ENCODE peak calls at places on chromosome X, in five cellular contexts. One of them, this sample, is unnamed.

GRCh38 chrX:123081766-123082165 is 102.3 kb upstream of the GRIA3 start:
- DNase-seq in left colon: no peak
- DNase-seq in EH: peak; percentile 48
- DNase-seq in HFF-Myc: no peak
- DNase-seq in T-helper 9 cell: no peak
- DNase-seq in this sample: no peak

GRCh38 chrX:116240446-116240845 is 69.9 kb downstream of the AGTR2 start:
- DNase-seq in left colon: no peak
- DNase-seq in EH: no peak
- DNase-seq in HFF-Myc: no peak
- DNase-seq in T-helper 9 cell: no peak
- DNase-seq in this sample: no peak

GRCh38 chrX:65674351-65674893 is 7.0 kb downstream of the MSN start:
- DNase-seq in left colon: no peak
- DNase-seq in EH: peak; percentile 29
- DNase-seq in HFF-Myc: no peak
- DNase-seq in T-helper 9 cell: no peak
- DNase-seq in this sample: no peak

GRCh38 chrX:104419211-104419610 is 146.8 kb upstream of the IL1RAPL2 start:
- DNase-seq in left colon: no peak
- DNase-seq in EH: peak; percentile 4
- DNase-seq in HFF-Myc: no peak
- DNase-seq in T-helper 9 cell: no peak
- DNase-seq in this sample: no peak

GRCh38 chrX:55816023-55816422 is 98.5 kb downstream of the RRAGB start:
- DNase-seq in left colon: no peak
- DNase-seq in EH: no peak
- DNase-seq in HFF-Myc: no peak
- DNase-seq in T-helper 9 cell: no peak
- DNase-seq in this sample: no peak

GRCh38 chrX:154373340-154374306 is 811 bp downstream of the FLNA start:
- DNase-seq in left colon: peak; percentile 67
- DNase-seq in EH: peak; percentile 94
- DNase-seq in HFF-Myc: no peak
- DNase-seq in T-helper 9 cell: no peak
- DNase-seq in this sample: no peak

GRCh38 chrX:149003863-149004660 is 501.0 kb downstream of the IDS start:
- DNase-seq in left colon: no peak
- DNase-seq in EH: no peak
- DNase-seq in HFF-Myc: no peak
- DNase-seq in T-helper 9 cell: no peak
- DNase-seq in this sample: no peak

GRCh38 chrX:2587146-2587545 is 86.4 kb upstream of the DHRSX start:
- DNase-seq in left colon: no peak
- DNase-seq in EH: no peak
- DNase-seq in HFF-Myc: no peak
- DNase-seq in T-helper 9 cell: no peak
- DNase-seq in this sample: no peak

GRCh38 chrX:145716226-145716625 is 101.4 kb upstream of the SLITRK2 start:
- DNase-seq in left colon: no peak
- DNase-seq in EH: no peak
- DNase-seq in HFF-Myc: no peak
- DNase-seq in T-helper 9 cell: no peak
- DNase-seq in this sample: no peak

GRCh38 chrX:7190157-7190556 is 42.2 kb upstream of the PUDP start:
- DNase-seq in left colon: no peak
- DNase-seq in EH: no peak
- DNase-seq in HFF-Myc: no peak
- DNase-seq in T-helper 9 cell: no peak
- DNase-seq in this sample: no peak

GRCh38 chrX:79409657-79410056 is 42.5 kb upstream of the ITM2A start:
- DNase-seq in left colon: no peak
- DNase-seq in EH: no peak
- DNase-seq in HFF-Myc: no peak
- DNase-seq in T-helper 9 cell: no peak
- DNase-seq in this sample: no peak

GRCh38 chrX:3262906-3263305 is 83.5 kb downstream of the MXRA5 start:
- DNase-seq in left colon: no peak
- DNase-seq in EH: peak; percentile 91
- DNase-seq in HFF-Myc: peak; percentile 78
- DNase-seq in T-helper 9 cell: no peak
- DNase-seq in this sample: no peak

This sample was measured in SK-N-MC.